ENCODE peak calls at places on chromosomes 4 and X, in nine cellular contexts. One of them, this sample, is unnamed.
A peak's percentile ranks its signal among the peaks of the same experiment; 100 is the strongest.

GRCh38 chr4:166538491-166539005 is 665.5 kb downstream of the TLL1 start:
- DNase-seq in occipital lobe: no peak
- DNase-seq in ureter: no peak
- DNase-seq in central memory CD4-positive, alpha-beta T cell: no peak
- DNase-seq in nucleus accumbens: no peak
- DNase-seq in EL: peak; percentile 9
- DNase-seq in activated naive CD4-positive, alpha-beta T cell: no peak
- DNase-seq in breast epithelium: no peak
- DNase-seq in OCI-LY7: no peak
- DNase-seq in this sample: no peak

GRCh38 chr4:123986268-123986798 is 589.7 kb downstream of the SPRY1 start:
- DNase-seq in occipital lobe: no peak
- DNase-seq in ureter: no peak
- DNase-seq in central memory CD4-positive, alpha-beta T cell: no peak
- DNase-seq in nucleus accumbens: no peak
- DNase-seq in EL: peak; percentile 88
- DNase-seq in activated naive CD4-positive, alpha-beta T cell: no peak
- DNase-seq in breast epithelium: no peak
- DNase-seq in OCI-LY7: no peak
- DNase-seq in this sample: no peak

GRCh38 chr4:169116270-169116901 is 106.3 kb upstream of the CBR4 start:
- DNase-seq in occipital lobe: no peak
- DNase-seq in ureter: no peak
- DNase-seq in central memory CD4-positive, alpha-beta T cell: no peak
- DNase-seq in nucleus accumbens: peak; percentile 33
- DNase-seq in EL: peak; percentile 28
- DNase-seq in activated naive CD4-positive, alpha-beta T cell: no peak
- DNase-seq in breast epithelium: no peak
- DNase-seq in OCI-LY7: no peak
- DNase-seq in this sample: no peak

GRCh38 chr4:17164656-17165055 is 266.2 kb upstream of the LDB2 start:
- DNase-seq in occipital lobe: no peak
- DNase-seq in ureter: no peak
- DNase-seq in central memory CD4-positive, alpha-beta T cell: no peak
- DNase-seq in nucleus accumbens: no peak
- DNase-seq in EL: no peak
- DNase-seq in activated naive CD4-positive, alpha-beta T cell: no peak
- DNase-seq in breast epithelium: no peak
- DNase-seq in OCI-LY7: no peak
- DNase-seq in this sample: no peak

GRCh38 chrX:81259008-81259713 is 57.3 kb downstream of the SH3BGRL start:
- DNase-seq in occipital lobe: no peak
- DNase-seq in ureter: no peak
- DNase-seq in central memory CD4-positive, alpha-beta T cell: no peak
- DNase-seq in nucleus accumbens: no peak
- DNase-seq in EL: peak; percentile 33
- DNase-seq in activated naive CD4-positive, alpha-beta T cell: no peak
- DNase-seq in breast epithelium: no peak
- DNase-seq in OCI-LY7: no peak
- DNase-seq in this sample: no peak

GRCh38 chr4:31104596-31104995 is 384.4 kb downstream of the PCDH7 start:
- DNase-seq in occipital lobe: no peak
- DNase-seq in ureter: no peak
- DNase-seq in central memory CD4-positive, alpha-beta T cell: no peak
- DNase-seq in nucleus accumbens: no peak
- DNase-seq in EL: no peak
- DNase-seq in activated naive CD4-positive, alpha-beta T cell: no peak
- DNase-seq in breast epithelium: no peak
- DNase-seq in OCI-LY7: no peak
- DNase-seq in this sample: no peak

GRCh38 chrX:19966056-19966455 is 24.8 kb downstream of the BCLAF3 start:
- DNase-seq in occipital lobe: no peak
- DNase-seq in ureter: no peak
- DNase-seq in central memory CD4-positive, alpha-beta T cell: no peak
- DNase-seq in nucleus accumbens: no peak
- DNase-seq in EL: no peak
- DNase-seq in activated naive CD4-positive, alpha-beta T cell: no peak
- DNase-seq in breast epithelium: no peak
- DNase-seq in OCI-LY7: no peak
- DNase-seq in this sample: no peak

GRCh38 chr4:3791910-3792542 is 25.8 kb downstream of the ADRA2C start:
- DNase-seq in occipital lobe: no peak
- DNase-seq in ureter: no peak
- DNase-seq in central memory CD4-positive, alpha-beta T cell: no peak
- DNase-seq in nucleus accumbens: no peak
- DNase-seq in EL: no peak
- DNase-seq in activated naive CD4-positive, alpha-beta T cell: no peak
- DNase-seq in breast epithelium: peak; percentile 64
- DNase-seq in OCI-LY7: peak; percentile 20
- DNase-seq in this sample: no peak

GRCh38 chr4:125789018-125789417 is 474.3 kb downstream of the FAT4 start:
- DNase-seq in occipital lobe: no peak
- DNase-seq in ureter: no peak
- DNase-seq in central memory CD4-positive, alpha-beta T cell: no peak
- DNase-seq in nucleus accumbens: no peak
- DNase-seq in EL: no peak
- DNase-seq in activated naive CD4-positive, alpha-beta T cell: no peak
- DNase-seq in breast epithelium: no peak
- DNase-seq in OCI-LY7: no peak
- DNase-seq in this sample: no peak

GRCh38 chr4:107115185-107115847 is 79.2 kb upstream of the DKK2 start:
- DNase-seq in occipital lobe: no peak
- DNase-seq in ureter: no peak
- DNase-seq in central memory CD4-positive, alpha-beta T cell: no peak
- DNase-seq in nucleus accumbens: no peak
- DNase-seq in EL: no peak
- DNase-seq in activated naive CD4-positive, alpha-beta T cell: no peak
- DNase-seq in breast epithelium: no peak
- DNase-seq in OCI-LY7: no peak
- DNase-seq in this sample: no peak

GRCh38 chrX:40173662-40174593 is 76.2 kb upstream of the BCOR start:
- DNase-seq in occipital lobe: peak; percentile 4
- DNase-seq in ureter: peak; percentile 68
- DNase-seq in central memory CD4-positive, alpha-beta T cell: peak; percentile 45
- DNase-seq in nucleus accumbens: peak; percentile 6
- DNase-seq in EL: peak; percentile 26
- DNase-seq in activated naive CD4-positive, alpha-beta T cell: peak; percentile 34
- DNase-seq in breast epithelium: no peak
- DNase-seq in OCI-LY7: peak; percentile 71
- DNase-seq in this sample: no peak

GRCh38 chr4:176744091-176744490 is 48.6 kb downstream of the VEGFC start:
- DNase-seq in occipital lobe: no peak
- DNase-seq in ureter: no peak
- DNase-seq in central memory CD4-positive, alpha-beta T cell: no peak
- DNase-seq in nucleus accumbens: no peak
- DNase-seq in EL: no peak
- DNase-seq in activated naive CD4-positive, alpha-beta T cell: no peak
- DNase-seq in breast epithelium: no peak
- DNase-seq in OCI-LY7: no peak
- DNase-seq in this sample: no peak

GRCh38 chr4:14434483-14434882 is 567.8 kb upstream of the CPEB2 start:
- DNase-seq in occipital lobe: no peak
- DNase-seq in ureter: no peak
- DNase-seq in central memory CD4-positive, alpha-beta T cell: no peak
- DNase-seq in nucleus accumbens: no peak
- DNase-seq in EL: peak; percentile 22
- DNase-seq in activated naive CD4-positive, alpha-beta T cell: no peak
- DNase-seq in breast epithelium: no peak
- DNase-seq in OCI-LY7: no peak
- DNase-seq in this sample: no peak

GRCh38 chrX:13376857-13377441 is 57.1 kb upstream of the ATXN3L start:
- DNase-seq in occipital lobe: no peak
- DNase-seq in ureter: no peak
- DNase-seq in central memory CD4-positive, alpha-beta T cell: no peak
- DNase-seq in nucleus accumbens: no peak
- DNase-seq in EL: peak; percentile 79
- DNase-seq in activated naive CD4-positive, alpha-beta T cell: no peak
- DNase-seq in breast epithelium: no peak
- DNase-seq in OCI-LY7: no peak
- DNase-seq in this sample: peak; percentile 75

GRCh38 chr4:138891610-138892009 is 124.0 kb upstream of the NOCT start:
- DNase-seq in occipital lobe: no peak
- DNase-seq in ureter: no peak
- DNase-seq in central memory CD4-positive, alpha-beta T cell: no peak
- DNase-seq in nucleus accumbens: no peak
- DNase-seq in EL: no peak
- DNase-seq in activated naive CD4-positive, alpha-beta T cell: no peak
- DNase-seq in breast epithelium: no peak
- DNase-seq in OCI-LY7: no peak
- DNase-seq in this sample: no peak

GRCh38 chr4:8841678-8842268 is 29.9 kb downstream of the HMX1 start:
- DNase-seq in occipital lobe: no peak
- DNase-seq in ureter: no peak
- DNase-seq in central memory CD4-positive, alpha-beta T cell: no peak
- DNase-seq in nucleus accumbens: no peak
- DNase-seq in EL: no peak
- DNase-seq in activated naive CD4-positive, alpha-beta T cell: no peak
- DNase-seq in breast epithelium: no peak
- DNase-seq in OCI-LY7: no peak
- DNase-seq in this sample: no peak

GRCh38 chrX:40552768-40553167 is 28.0 kb upstream of the ATP6AP2 start:
- DNase-seq in occipital lobe: no peak
- DNase-seq in ureter: no peak
- DNase-seq in central memory CD4-positive, alpha-beta T cell: no peak
- DNase-seq in nucleus accumbens: no peak
- DNase-seq in EL: peak; percentile 12
- DNase-seq in activated naive CD4-positive, alpha-beta T cell: no peak
- DNase-seq in breast epithelium: no peak
- DNase-seq in OCI-LY7: peak; percentile 14
- DNase-seq in this sample: no peak

GRCh38 chr4:146545102-146545501 is 23.4 kb upstream of the SLC10A7 start:
- DNase-seq in occipital lobe: no peak
- DNase-seq in ureter: no peak
- DNase-seq in central memory CD4-positive, alpha-beta T cell: no peak
- DNase-seq in nucleus accumbens: no peak
- DNase-seq in EL: peak; percentile 41
- DNase-seq in activated naive CD4-positive, alpha-beta T cell: no peak
- DNase-seq in breast epithelium: no peak
- DNase-seq in OCI-LY7: peak; percentile 27
- DNase-seq in this sample: no peak

GRCh38 chr4:108118505-108118904 is 50.2 kb downstream of the LEF1 start:
- DNase-seq in occipital lobe: no peak
- DNase-seq in ureter: no peak
- DNase-seq in central memory CD4-positive, alpha-beta T cell: peak; percentile 41
- DNase-seq in nucleus accumbens: no peak
- DNase-seq in EL: no peak
- DNase-seq in activated naive CD4-positive, alpha-beta T cell: no peak
- DNase-seq in breast epithelium: no peak
- DNase-seq in OCI-LY7: peak; percentile 20
- DNase-seq in this sample: no peak

GRCh38 chrX:71659342-71659741 is 8.0 kb upstream of the LOC101059915 start:
- DNase-seq in occipital lobe: no peak
- DNase-seq in ureter: no peak
- DNase-seq in central memory CD4-positive, alpha-beta T cell: no peak
- DNase-seq in nucleus accumbens: no peak
- DNase-seq in EL: no peak
- DNase-seq in activated naive CD4-positive, alpha-beta T cell: no peak
- DNase-seq in breast epithelium: no peak
- DNase-seq in OCI-LY7: no peak
- DNase-seq in this sample: no peak

GRCh38 chr4:79964715-79965345 is 108.2 kb downstream of the ANTXR2 start:
- DNase-seq in occipital lobe: no peak
- DNase-seq in ureter: no peak
- DNase-seq in central memory CD4-positive, alpha-beta T cell: no peak
- DNase-seq in nucleus accumbens: no peak
- DNase-seq in EL: no peak
- DNase-seq in activated naive CD4-positive, alpha-beta T cell: no peak
- DNase-seq in breast epithelium: no peak
- DNase-seq in OCI-LY7: no peak
- DNase-seq in this sample: no peak